ENCODE peak calls at places on chromosomes 4 and X, in eight cellular contexts. B is NCI-H2029 treated with DMSO at 0.1 percent for 48 hours, X is astrocyte of the spinal cord, G is IMR-90, W is Right ventricle myocardium inferior, E is skeletal muscle cell, V is left ventricle myocardium inferior, N is SHP77. L is an unnamed sample.

GRCh38 chrX:5730561-5730960 is 498.1 kb downstream of the NLGN4X start:
- DNase-seq in B (no peak), E (no peak), W (no peak), G (no peak), N (no peak), V (no peak), X (peak; percentile 13), L (no peak)

GRCh38 chr4:40864531-40864930 is 114.8 kb downstream of the NSUN7 start:
- DNase-seq in V (no peak), B (no peak), X (no peak), E (no peak), N (no peak), G (no peak), W (no peak), L (no peak)

GRCh38 chr4:139734201-139734874 is 68.7 kb downstream of the MGST2 start:
- DNase-seq in V (no peak), G (peak; percentile 65), X (peak; percentile 50), B (no peak), N (no peak), E (peak; percentile 38), W (no peak), L (peak; percentile 52)

GRCh38 chr4:165927366-165927765 is 54.3 kb downstream of the TLL1 start:
- DNase-seq in B (no peak), X (no peak), N (no peak), W (no peak), G (no peak), E (no peak), V (no peak), L (no peak)

GRCh38 chr4:139622856-139623255 is 42.8 kb upstream of the MGST2 start:
- DNase-seq in X (no peak), V (no peak), N (no peak), W (no peak), B (no peak), G (no peak), E (no peak), L (no peak)

GRCh38 chr4:69858683-69859082 is 1.3 kb downstream of the SULT1E1 start:
- DNase-seq in B (no peak), W (no peak), X (peak; percentile 22), G (no peak), N (no peak), E (peak; percentile 35), V (no peak), L (no peak)

GRCh38 chr4:47640911-47641310 is 155.8 kb downstream of the ATP10D start:
- DNase-seq in E (no peak), V (no peak), B (no peak), W (no peak), G (peak; percentile 46), N (no peak), X (peak; percentile 36), L (no peak)

GRCh38 chr4:602559-602942 is 22.8 kb upstream of the PDE6B start:
- DNase-seq in V (no peak), X (no peak), B (peak; percentile 16), E (no peak), G (no peak), W (no peak), N (peak; percentile 43), L (peak; percentile 73)

GRCh38 chr4:56261027-56261426 is 126.3 kb downstream of the AASDH start:
- DNase-seq in V (no peak), W (no peak), G (no peak), B (no peak), N (no peak), X (no peak), E (no peak), L (no peak)

GRCh38 chrX:64169988-64170387 is 35.5 kb downstream of the AMER1 start:
- DNase-seq in G (no peak), E (no peak), X (no peak), V (no peak), W (no peak), B (no peak), N (no peak), L (no peak)

GRCh38 chr4:12458621-12459020 is 1025.5 kb downstream of the RAB28 start:
- DNase-seq in B (no peak), N (no peak), W (no peak), V (no peak), X (no peak), E (no peak), G (no peak), L (no peak)

GRCh38 chrX:11273544-11273943 is 19.7 kb upstream of the AMELX start:
- DNase-seq in W (no peak), B (no peak), X (peak; percentile 39), G (peak; percentile 53), V (no peak), E (no peak), N (no peak), L (no peak)

GRCh38 chr4:105714071-105714521 is 5.5 kb downstream of the GSTCD start:
- DNase-seq in G (no peak), V (no peak), N (no peak), B (peak; percentile 4), W (no peak), E (no peak), X (no peak), L (no peak)

GRCh38 chr4:31545755-31546154 is 825.6 kb downstream of the PCDH7 start:
- DNase-seq in N (no peak), X (no peak), G (no peak), V (no peak), W (no peak), B (no peak), E (no peak), L (no peak)

GRCh38 chrX:8273451-8273894 is 102.4 kb upstream of the VCX2 start:
- DNase-seq in G (no peak), X (peak; percentile 7), W (no peak), B (no peak), V (no peak), N (no peak), E (no peak), L (no peak)

GRCh38 chr4:40247350-40247749 is 50.5 kb downstream of the RHOH start:
- DNase-seq in E (no peak), B (no peak), X (no peak), G (no peak), N (no peak), W (no peak), V (no peak), L (no peak)

GRCh38 chrX:22742174-22742573 is 257.6 kb upstream of the DDX53 start:
- DNase-seq in E (peak; percentile 65), N (no peak), V (no peak), B (no peak), W (no peak), X (peak; percentile 17), G (peak; percentile 81), L (no peak)

GRCh38 chr4:81984746-81985145 is 389.0 kb downstream of the HNRNPD start:
- DNase-seq in W (no peak), V (no peak), E (no peak), N (no peak), X (no peak), B (no peak), G (no peak), L (no peak)

GRCh38 chr4:80713409-80713808 is 317.1 kb upstream of the BMP3 start:
- DNase-seq in B (peak; percentile 4), E (no peak), V (no peak), X (peak; percentile 11), N (no peak), G (no peak), W (no peak), L (no peak)

GRCh38 chrX:10022580-10023245 is 55.6 kb downstream of the CLDN34 start:
- DNase-seq in E (peak; percentile 48), G (peak; percentile 79), X (peak; percentile 68), W (no peak), N (no peak), V (peak; percentile 46), B (no peak), L (no peak)

GRCh38 chr4:13860126-13860525 is 232.6 kb upstream of the BOD1L1 start:
- DNase-seq in N (no peak), B (no peak), G (no peak), X (no peak), V (no peak), W (no peak), E (no peak), L (no peak)

GRCh38 chrX:40100141-40100536 is 2.4 kb upstream of the BCOR start:
- DNase-seq in X (no peak), B (peak; percentile 16), N (no peak), E (no peak), W (no peak), G (no peak), V (peak; percentile 31), L (no peak)

GRCh38 chr4:185222598-185222997 is 13.2 kb downstream of the SNX25 start:
- DNase-seq in N (no peak), V (no peak), G (peak; percentile 87), W (no peak), B (no peak), E (no peak), X (peak; percentile 66), L (no peak)

GRCh38 chr4:29900336-29900735 is 819.8 kb upstream of the PCDH7 start:
- DNase-seq in W (no peak), G (peak; percentile 6), B (no peak), N (no peak), X (no peak), V (no peak), E (peak; percentile 62), L (no peak)

GRCh38 chrX:21745756-21746155 is 12.2 kb downstream of the SMPX start:
- DNase-seq in X (peak; percentile 29), N (no peak), W (no peak), E (no peak), B (no peak), V (no peak), G (peak; percentile 25), L (no peak)

GRCh38 chr4:53477038-53477565 is 99.7 kb downstream of the FIP1L1 start:
- DNase-seq in X (no peak), G (peak; percentile 62), V (no peak), W (no peak), B (no peak), E (no peak), N (no peak), L (no peak)

GRCh38 chrX:65745992-65746391 is 78.5 kb downstream of the MSN start:
- DNase-seq in E (no peak), V (no peak), G (no peak), N (no peak), X (no peak), W (no peak), B (no peak), L (no peak)

GRCh38 chrX:47380268-47380667 is 9.9 kb downstream of the ZNF157 start:
- DNase-seq in N (no peak), E (no peak), W (no peak), V (peak; percentile 16), G (no peak), X (no peak), B (no peak), L (no peak)

GRCh38 chrX:71103110-71103983 is 3.2 kb downstream of the CXorf65 start:
- DNase-seq in B (no peak), V (no peak), G (no peak), N (no peak), X (no peak), E (no peak), W (no peak), L (no peak)

GRCh38 chrX:74343970-74344622 is 40.1 kb downstream of the ZCCHC13 start:
- DNase-seq in B (no peak), N (peak; percentile 46), X (peak; percentile 96), W (no peak), G (peak; percentile 97), E (peak; percentile 93), V (no peak), L (peak; percentile 23)

GRCh38 chr4:31455612-31456011 is 735.4 kb downstream of the PCDH7 start:
- DNase-seq in N (no peak), G (no peak), B (no peak), X (no peak), V (no peak), W (no peak), E (no peak), L (no peak)

L was measured in breast epithelium.